ENCODE peak calls at places on chromosomes 12 and 14, in eight cellular contexts. L is H9, S is ovary, X is heart right ventricle, C is tibial artery, V is left ventricle myocardium inferior, R is pancreas, Q is HepG2. E is an unnamed sample.

GRCh38 chr12:100721193-100721592 is 73.4 kb upstream of the ANO4 start:
- DNase-seq in L (no peak), S (no peak), X (no peak), C (no peak), V (no peak), R (no peak), Q (no peak), E (no peak)

GRCh38 chr12:122203301-122203967 is at the start of gene B3GNT4:
- DNase-seq in L (peak; percentile 84), S (peak; percentile 47), X (peak; percentile 62), C (peak; percentile 68), V (peak; percentile 51), R (peak; percentile 88), Q (no peak), E (peak; percentile 71)

GRCh38 chr14:99655521-99655920 is 10.6 kb downstream of the HHIPL1 start:
- DNase-seq in L (no peak), S (no peak), X (no peak), C (no peak), V (no peak), R (no peak), Q (no peak), E (no peak)

GRCh38 chr12:91180577-91180976 is 2.0 kb downstream of the DCN start:
- DNase-seq in L (no peak), S (no peak), X (no peak), C (no peak), V (no peak), R (no peak), Q (no peak), E (no peak)

GRCh38 chr14:69643430-69644200 is 32.2 kb downstream of the SUSD6 start:
- DNase-seq in L (no peak), S (peak; percentile 69), X (no peak), C (no peak), V (no peak), R (peak; percentile 84), Q (peak; percentile 89), E (no peak)

GRCh38 chr12:120117961-120118709 is 1.6 kb upstream of the RAB35 start:
- DNase-seq in L (peak; percentile 88), S (no peak), X (no peak), C (no peak), V (no peak), R (no peak), Q (peak; percentile 45), E (no peak)

GRCh38 chr12:54381136-54381535 is 3.4 kb downstream of the ZNF385A start:
- DNase-seq in L (no peak), S (no peak), X (no peak), C (no peak), V (no peak), R (no peak), Q (no peak), E (no peak)

GRCh38 chr14:103334644-103335603 is 887 bp downstream of the EIF5 start:
- DNase-seq in L (no peak), S (peak; percentile 84), X (peak; percentile 61), C (peak; percentile 85), V (peak; percentile 57), R (peak; percentile 88), Q (peak; percentile 64), E (peak; percentile 85)

GRCh38 chr14:64187331-64187730 is 106.8 kb downstream of the ESR2 start:
- DNase-seq in L (no peak), S (no peak), X (no peak), C (no peak), V (no peak), R (no peak), Q (no peak), E (no peak)

GRCh38 chr14:56874375-56874774 is 64.1 kb upstream of the OTX2 start:
- DNase-seq in L (peak; percentile 68), S (no peak), X (no peak), C (no peak), V (no peak), R (no peak), Q (peak; percentile 18), E (no peak)

GRCh38 chr14:71324767-71325272 is 417.6 kb downstream of the PCNX1 start:
- DNase-seq in L (peak; percentile 52), S (no peak), X (no peak), C (no peak), V (no peak), R (no peak), Q (no peak), E (no peak)

GRCh38 chr14:103127356-103127755 is 4.1 kb downstream of the TNFAIP2 start:
- DNase-seq in L (no peak), S (peak; percentile 23), X (no peak), C (no peak), V (peak; percentile 13), R (peak; percentile 82), Q (no peak), E (peak; percentile 63)

GRCh38 chr14:36021926-36022325 is 154.6 kb downstream of the PTCSC3 start:
- DNase-seq in L (no peak), S (no peak), X (no peak), C (no peak), V (no peak), R (no peak), Q (no peak), E (no peak)
- H3K4me1 ChIP-seq in L (no peaks in the 10 kb centered on the region), S (no peaks in the 10 kb centered on the region), X (no peaks in the 10 kb centered on the region), C (no peaks in the 10 kb centered on the region), V (no peaks in the 10 kb centered on the region), R (no peaks in the 10 kb centered on the region), Q (no peaks in the 10 kb centered on the region), E (no peaks in the 10 kb centered on the region)

GRCh38 chr12:56720696-56721615 is 4.1 kb downstream of the NACA start:
- DNase-seq in L (no peak), S (no peak), X (no peak), C (peak; percentile 38), V (no peak), R (no peak), Q (no peak), E (no peak)
- H3K4me1 ChIP-seq in L (peaks cover 10% of the 10 kb centered on the region), S (peaks cover 20% of the 10 kb centered on the region), X (peaks cover 76% of the 10 kb centered on the region), C (peaks cover 58% of the 10 kb centered on the region), V (peaks cover 86% of the 10 kb centered on the region), R (peaks cover 31% of the 10 kb centered on the region), Q (peaks cover 57% of the 10 kb centered on the region), E (peaks cover 37% of the 10 kb centered on the region)

GRCh38 chr14:92507174-92507768 is 6.3 kb upstream of the RIN3 start:
- DNase-seq in L (no peak), S (no peak), X (no peak), C (no peak), V (no peak), R (no peak), Q (no peak), E (peak; percentile 66)
- H3K4me1 ChIP-seq in L (no peaks in the 10 kb centered on the region), S (no peaks in the 10 kb centered on the region), X (peaks cover 31% of the 10 kb centered on the region), C (no peaks in the 10 kb centered on the region), V (peaks cover 28% of the 10 kb centered on the region), R (no peaks in the 10 kb centered on the region), Q (peaks cover 55% of the 10 kb centered on the region), E (peaks cover 7% of the 10 kb centered on the region)

DNA sequence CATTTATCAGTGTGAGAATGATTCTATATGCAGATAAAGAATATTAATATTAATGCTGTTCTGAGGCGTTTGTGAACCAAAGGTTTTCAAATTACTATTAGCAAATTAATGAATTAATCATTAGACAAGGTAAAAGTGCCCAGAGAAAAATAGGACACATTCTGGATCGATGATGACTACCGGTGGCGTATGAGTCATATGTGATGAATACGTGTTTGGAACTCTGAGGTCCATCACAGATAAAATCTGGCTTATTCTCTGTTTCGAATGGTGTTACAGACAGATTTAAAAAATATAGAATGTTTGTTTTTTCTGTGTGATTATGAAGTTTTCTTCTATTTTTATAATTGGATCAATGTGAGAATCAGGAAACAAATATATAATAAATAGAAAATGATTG is 79.2 kb upstream of the RTL1 start:
- DNase-seq in L (no peak), S (no peak), X (no peak), C (no peak), V (no peak), R (no peak), Q (no peak), E (no peak)
- H3K4me1 ChIP-seq in L (no peaks in the 10 kb centered on the region), S (no peaks in the 10 kb centered on the region), X (no peaks in the 10 kb centered on the region), C (no peaks in the 10 kb centered on the region), V (no peaks in the 10 kb centered on the region), R (no peaks in the 10 kb centered on the region), Q (no peaks in the 10 kb centered on the region), E (no peaks in the 10 kb centered on the region)

DNA sequence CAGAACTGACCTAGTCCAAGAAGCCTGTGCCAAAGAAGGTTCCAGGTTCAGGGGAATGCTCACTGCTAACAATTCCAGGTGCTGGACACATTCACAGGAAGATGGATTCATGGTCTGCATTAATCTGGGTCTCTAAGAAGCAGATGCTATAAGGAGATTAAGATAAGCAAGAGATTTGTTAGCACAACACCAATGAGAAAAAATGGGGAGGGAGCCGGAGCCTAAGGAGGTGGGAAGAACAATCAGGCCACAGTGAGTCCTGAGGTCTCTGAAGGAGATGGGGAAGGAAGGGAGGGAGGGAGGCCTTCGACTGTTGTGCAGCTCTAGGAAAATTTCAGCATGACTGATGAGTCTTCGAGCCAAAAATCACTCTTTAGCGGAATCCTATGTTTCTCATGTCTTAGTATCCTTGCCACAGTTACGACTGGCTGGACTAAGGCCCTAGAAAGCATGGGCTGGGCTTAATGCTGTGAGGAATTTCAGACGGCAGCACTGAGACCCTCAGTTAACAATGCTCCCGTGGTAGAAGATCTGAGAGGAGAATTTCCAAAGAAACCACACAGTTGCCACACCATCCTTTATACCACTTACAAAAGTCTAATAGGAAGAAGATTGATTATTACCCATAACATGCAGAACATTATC is 31.5 kb upstream of the PTGDR start:
- DNase-seq in L (no peak), S (no peak), X (no peak), C (no peak), V (no peak), R (no peak), Q (no peak), E (no peak)
- H3K4me1 ChIP-seq in L (peaks cover 6% of the 10 kb centered on the region), S (no peaks in the 10 kb centered on the region), X (no peaks in the 10 kb centered on the region), C (no peaks in the 10 kb centered on the region), V (no peaks in the 10 kb centered on the region), R (no peaks in the 10 kb centered on the region), Q (no peaks in the 10 kb centered on the region), E (no peaks in the 10 kb centered on the region)

GRCh38 chr14:91114079-91115065 is 499 bp downstream of the DGLUCY start:
- DNase-seq in L (peak; percentile 93), S (peak; percentile 29), X (peak; percentile 21), C (peak; percentile 86), V (no peak), R (peak; percentile 64), Q (peak; percentile 79), E (peak; percentile 26)

GRCh38 chr14:91113829-91114078 is at the start of gene DGLUCY:
- DNase-seq in L (no peak), S (peak; percentile 74), X (peak; percentile 84), C (no peak), V (peak; percentile 86), R (peak; percentile 90), Q (no peak), E (peak; percentile 93)

GRCh38 chr14:91116913-91117588 is 3.2 kb downstream of the DGLUCY start:
- DNase-seq in L (no peak), S (no peak), X (no peak), C (no peak), V (no peak), R (no peak), Q (no peak), E (no peak)

GRCh38 chr14:91117960-91118359 is 4.1 kb downstream of the DGLUCY start:
- DNase-seq in L (no peak), S (no peak), X (no peak), C (no peak), V (no peak), R (no peak), Q (no peak), E (no peak)

GRCh38 chr14:91115986-91116385 is 2.1 kb downstream of the DGLUCY start:
- DNase-seq in L (no peak), S (no peak), X (no peak), C (no peak), V (no peak), R (no peak), Q (no peak), E (no peak)
- H3K4me1 ChIP-seq in L (peaks cover 14% of the 10 kb centered on the region), S (peaks cover 11% of the 10 kb centered on the region), X (peaks cover 56% of the 10 kb centered on the region), C (peaks cover 16% of the 10 kb centered on the region), V (peaks cover 73% of the 10 kb centered on the region), R (peaks cover 5% of the 10 kb centered on the region), Q (peaks cover 50% of the 10 kb centered on the region), E (peaks cover 16% of the 10 kb centered on the region)

E was measured in right cardiac atrium.